ENCODE peak calls at places on chromosomes 11 and 22, in six cellular contexts. P is choroid plexus epithelial cell, E is GM12865, Q is epithelial cell of esophagus, Y is GM23338, C is kidney. R is an unnamed sample.

GRCh38 chr11:131579932-131580387 is 209.5 kb downstream of the NTM start:
- DNase-seq in C (no peak), P (peak), Y (peak), E (peak), Q (peak), R (peak)

GRCh38 chr22:50141891-50142363 is 28.6 kb upstream of the PANX2 start:
- DNase-seq in C (no peak), P (peak), E (no peak), Q (no peak), Y (peak), R (no peak)

GRCh38 chr22:47021371-47022074 is 259.1 kb downstream of the TBC1D22A start:
- DNase-seq in E (no peak), P (no peak), Q (no peak), Y (no peak), C (peak), R (no peak)

GRCh38 chr22:44184006-44184405 is 3.3 kb downstream of the PARVG start:
- DNase-seq in P (peak), Q (no peak), Y (no peak), E (no peak), C (peak), R (no peak)

GRCh38 chr11:117181586-117182550 is 3.3 kb downstream of the SIDT2 start:
- DNase-seq in Y (no peak), Q (no peak), C (peak), P (no peak), E (peak), R (no peak)

GRCh38 chr11:61580292-61580888 is 486 bp downstream of the SYT7 start:
- DNase-seq in Q (no peak), Y (peak), E (no peak), C (no peak), P (no peak), R (no peak)

GRCh38 chr11:16992846-16993245 is 21.4 kb downstream of the PLEKHA7 start:
- DNase-seq in P (no peak), Q (no peak), E (no peak), Y (no peak), C (peak), R (no peak)

GRCh38 chr11:1300569-1301187 is 8.8 kb downstream of the TOLLIP start:
- DNase-seq in C (peak), Y (no peak), P (no peak), Q (no peak), E (no peak), R (no peak)

GRCh38 chr11:64626637-64627036 is 35.6 kb downstream of the SLC22A12 start:
- DNase-seq in C (no peak), P (no peak), E (no peak), Y (no peak), Q (no peak), R (no peak)

GRCh38 chr11:129143335-129143734 is 48.8 kb downstream of the ARHGAP32 start:
- DNase-seq in C (peak), Q (peak), E (no peak), P (peak), Y (no peak), R (no peak)

GRCh38 chr22:23248583-23248982 is 68.3 kb downstream of the BCR start:
- DNase-seq in E (peak), Y (peak), Q (peak), C (peak), P (peak), R (no peak)

GRCh38 chr11:15097411-15097810 is 17.3 kb upstream of the INSC start:
- DNase-seq in Q (peak), P (no peak), Y (no peak), C (no peak), E (no peak), R (no peak)

GRCh38 chr11:117220999-117221774 is 10.7 kb downstream of the PCSK7 start:
- DNase-seq in Y (no peak), C (peak), E (no peak), P (no peak), Q (no peak), R (no peak)

GRCh38 chr22:19134874-19135273 is 3.8 kb downstream of the TSSK2 start:
- DNase-seq in C (no peak), Q (no peak), P (no peak), E (no peak), Y (no peak), R (no peak)

GRCh38 chr11:529740-530411 is 5.5 kb downstream of the HRAS start:
- DNase-seq in E (no peak), C (no peak), Y (no peak), P (no peak), Q (no peak), R (no peak)

GRCh38 chr11:131408011-131408640 is 37.7 kb downstream of the NTM start:
- DNase-seq in E (peak), C (no peak), Q (peak), P (peak), Y (peak), R (peak)

GRCh38 chr11:134642206-134642605 is 230.2 kb upstream of the B3GAT1 start:
- DNase-seq in Y (no peak), Q (no peak), P (no peak), C (no peak), E (no peak), R (no peak)

GRCh38 chr11:6234314-6235031 is at the start of gene FHIP1B:
- DNase-seq in Y (peak), P (peak), C (peak), Q (peak), E (peak), R (peak)

GRCh38 chr11:74319139-74319538 is 7.7 kb upstream of the P4HA3 start:
- DNase-seq in P (peak), C (no peak), E (no peak), Y (no peak), Q (peak), R (no peak)

GRCh38 chr11:116786360-116786759 is 1.5 kb downstream of the ZPR1 start:
- DNase-seq in P (no peak), C (no peak), E (no peak), Q (no peak), Y (no peak), R (no peak)

GRCh38 chr11:100789500-100789899 is 102.4 kb downstream of the ARHGAP42 start:
- DNase-seq in P (no peak), Y (no peak), E (no peak), Q (peak), C (no peak), R (no peak)

GRCh38 chr11:122681731-122682130 is 26.2 kb downstream of the UBASH3B start:
- DNase-seq in C (no peak), E (no peak), P (no peak), Y (no peak), Q (no peak), R (no peak)

DNA sequence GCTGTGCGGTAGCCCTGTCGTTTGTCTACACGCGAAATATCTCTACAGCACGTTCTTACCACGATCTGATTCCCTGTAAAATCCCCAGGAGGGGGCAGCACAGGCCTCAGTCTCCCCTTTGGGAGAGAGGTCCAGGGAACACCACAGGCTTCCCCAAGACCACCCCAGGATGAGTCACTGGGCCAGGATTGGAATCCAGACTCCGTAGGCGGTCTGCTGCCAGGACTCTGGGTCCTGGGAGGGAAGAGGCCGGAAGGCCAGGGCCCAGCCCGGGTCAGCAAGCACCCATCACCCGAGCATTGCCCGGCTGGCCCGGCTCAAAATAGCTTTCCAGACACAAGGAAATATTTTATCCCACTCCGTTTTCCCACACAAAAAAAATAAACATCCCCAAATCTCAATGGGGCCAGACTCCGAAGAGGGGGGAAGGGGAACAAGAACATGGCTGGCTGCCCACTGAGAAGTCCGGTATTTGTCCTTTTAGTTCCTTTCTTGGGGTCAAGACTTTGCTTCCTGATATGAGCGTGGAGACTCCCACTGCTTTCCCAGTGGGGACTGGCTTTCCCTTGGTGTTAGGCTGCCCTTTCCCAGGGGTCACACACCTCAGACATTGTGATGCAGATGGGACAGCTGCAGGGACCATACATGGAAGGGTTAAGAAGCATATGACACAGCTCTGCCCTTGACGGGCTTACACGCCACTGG is 91.3 kb downstream of the LRRC32 start:
- DNase-seq in C (peak), Q (no peak), E (no peak), Y (peak), P (peak), R (no peak)
- TF ChIP-seq CTCF in C (peak), Q (no peak), E (peak), Y (peak), P (peak), R (no peak)

GRCh38 chr11:33389635-33390034 is 132.5 kb downstream of the HIPK3 start:
- DNase-seq in Q (no peak), C (no peak), P (no peak), E (peak), Y (no peak), R (peak)
- TF ChIP-seq CTCF in Q (no peak), C (no peak), P (no peak), E (no peak), Y (no peak), R (no peak)

DNA sequence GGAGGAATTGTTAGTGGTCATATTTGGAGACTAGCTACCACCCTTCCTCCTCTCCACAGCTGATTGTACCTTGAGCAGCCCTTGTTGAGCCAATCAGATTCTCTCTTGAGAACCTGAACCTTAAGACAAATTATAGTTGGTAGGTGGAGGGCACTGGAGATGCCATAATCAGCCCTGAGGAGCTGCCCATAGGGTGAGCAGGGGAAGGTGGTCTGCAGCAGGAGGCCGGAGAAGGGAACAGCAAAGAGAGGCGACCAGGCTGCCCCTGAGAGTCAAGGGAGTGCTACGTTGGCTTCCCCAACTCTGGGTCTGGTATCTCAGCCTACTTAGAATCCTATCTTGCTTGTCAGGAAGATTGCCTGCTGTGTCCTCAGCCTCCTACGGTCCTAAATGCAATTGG is 2.7 kb upstream of the SDF2L1 start:
- DNase-seq in E (no peak), P (no peak), C (no peak), Y (no peak), Q (no peak), R (no peak)
- TF ChIP-seq CTCF in E (no peak), P (no peak), C (no peak), Y (no peak), Q (no peak), R (no peak)

GRCh38 chr11:133530501-133530835 is 1.8 kb downstream of the OPCML start:
- DNase-seq in P (no peak), Y (peak), E (no peak), C (no peak), Q (no peak), R (no peak)

GRCh38 chr11:133531971-133532651 is at the start of gene OPCML:
- DNase-seq in Q (no peak), E (no peak), Y (peak), P (no peak), C (no peak), R (no peak)

GRCh38 chr11:133526790-133527189 is 5.5 kb downstream of the OPCML start:
- DNase-seq in E (no peak), Q (no peak), C (no peak), Y (no peak), P (no peak), R (no peak)

GRCh38 chr11:133531450-133531849 is 851 bp downstream of the OPCML start:
- DNase-seq in Y (peak), C (no peak), E (no peak), P (no peak), Q (no peak), R (no peak)

GRCh38 chr11:133529807-133530500 is 2.3 kb downstream of the OPCML start:
- DNase-seq in E (no peak), P (no peak), Q (no peak), Y (peak), C (no peak), R (no peak)
- TF ChIP-seq CTCF in E (no peak), P (no peak), Q (no peak), Y (no peak), C (no peak), R (no peak)

GRCh38 chr11:33161120-33162005 is at the start of gene CSTF3:
- DNase-seq in Q (peak), P (peak), Y (peak), C (peak), E (peak), R (peak)
- TF ChIP-seq CTCF in Q (peak), P (peak), Y (no peak), C (peak), E (peak), R (no peak)

GRCh38 chr11:73266644-73267015 is 5.5 kb upstream of the P2RY6 start:
- DNase-seq in P (no peak), E (no peak), C (no peak), Y (no peak), Q (no peak), R (no peak)

GRCh38 chr11:73269353-73270088 is 2.6 kb upstream of the P2RY6 start:
- DNase-seq in Q (peak), C (no peak), P (no peak), E (no peak), Y (peak), R (no peak)

GRCh38 chr11:73268671-73269271 is 3.4 kb upstream of the P2RY6 start:
- DNase-seq in E (no peak), Q (no peak), Y (no peak), C (no peak), P (no peak), R (no peak)

GRCh38 chr11:73267122-73267846 is 4.9 kb upstream of the P2RY6 start:
- DNase-seq in C (no peak), Q (no peak), Y (no peak), E (no peak), P (no peak), R (no peak)

DNA sequence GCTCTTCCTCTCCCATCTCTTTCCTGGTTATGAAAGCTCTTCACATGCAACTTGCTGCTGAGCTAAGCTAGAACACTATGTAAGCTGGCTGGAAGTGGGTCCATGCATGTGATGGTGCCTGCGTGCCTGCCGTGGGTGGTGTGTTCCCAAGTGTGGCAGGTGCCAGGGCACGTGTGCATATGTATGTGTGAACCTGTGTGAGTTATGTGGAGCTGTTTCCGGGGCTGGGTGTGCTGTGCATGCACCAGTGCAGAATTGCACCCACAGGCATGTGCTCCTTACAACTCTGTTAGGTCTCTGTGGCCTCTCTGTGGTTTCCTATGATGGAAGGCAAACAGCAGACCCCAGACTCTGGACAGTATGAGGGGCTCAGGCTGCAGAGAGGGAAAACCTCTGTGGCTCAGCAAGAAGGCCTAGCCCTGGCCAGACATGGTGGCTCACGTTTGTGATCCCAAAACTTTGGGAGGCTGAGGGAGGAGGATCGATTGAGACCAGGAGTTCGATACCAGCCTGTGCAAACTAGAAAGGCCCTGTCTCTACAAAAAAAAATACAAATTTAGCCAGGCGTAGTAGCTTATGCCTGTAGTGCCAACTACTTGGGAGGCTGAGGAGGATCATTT is 4.1 kb upstream of the P2RY6 start:
- DNase-seq in C (no peak), E (no peak), P (no peak), Y (no peak), Q (no peak), R (no peak)
- TF ChIP-seq CTCF in C (no peak), E (no peak), P (no peak), Y (no peak), Q (no peak), R (no peak)

GRCh38 chr11:60370811-60371297 is 7.5 kb upstream of the MS4A7 start:
- DNase-seq in P (peak), E (no peak), Y (no peak), C (no peak), Q (peak), R (no peak)

GRCh38 chr11:60367896-60368295 is 10.4 kb upstream of the MS4A7 start:
- DNase-seq in P (no peak), C (no peak), Y (no peak), E (no peak), Q (no peak), R (no peak)

GRCh38 chr11:60371854-60372253 is 6.5 kb upstream of the MS4A7 start:
- DNase-seq in Q (no peak), P (no peak), Y (no peak), C (no peak), E (no peak), R (no peak)

GRCh38 chr11:60372767-60373166 is 5.6 kb upstream of the MS4A7 start:
- DNase-seq in E (no peak), Q (no peak), P (no peak), C (no peak), Y (no peak), R (no peak)

DNA sequence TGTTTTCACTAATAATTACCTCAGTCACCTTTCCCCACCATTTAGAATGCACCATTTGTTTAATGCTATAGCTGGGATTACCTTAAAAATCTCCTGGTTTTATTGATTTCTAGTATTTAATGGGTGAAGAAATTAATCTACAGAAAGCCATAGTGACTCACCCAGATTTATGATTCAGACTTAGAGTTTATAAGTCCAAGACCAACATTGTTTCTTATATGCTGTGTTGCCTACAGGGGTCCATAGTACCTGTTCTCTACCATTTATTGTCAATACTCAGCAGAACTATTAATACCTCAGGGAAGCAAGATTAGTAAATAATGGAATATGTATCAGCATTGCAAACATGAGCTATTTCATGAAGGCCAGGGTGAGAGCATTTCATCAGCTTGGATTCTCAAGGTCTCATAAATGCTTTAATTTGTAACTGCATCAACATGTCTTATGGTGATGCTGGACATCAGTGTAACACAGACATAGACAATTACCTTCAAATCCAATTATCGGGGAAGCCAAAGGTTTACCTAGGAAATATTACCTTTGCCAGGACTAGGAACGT is 8.0 kb upstream of the MS4A7 start:
- DNase-seq in C (no peak), Y (no peak), Q (peak), P (no peak), E (no peak), R (no peak)
- TF ChIP-seq CTCF in C (no peak), Y (no peak), Q (no peak), P (no peak), E (no peak), R (no peak)

DNA sequence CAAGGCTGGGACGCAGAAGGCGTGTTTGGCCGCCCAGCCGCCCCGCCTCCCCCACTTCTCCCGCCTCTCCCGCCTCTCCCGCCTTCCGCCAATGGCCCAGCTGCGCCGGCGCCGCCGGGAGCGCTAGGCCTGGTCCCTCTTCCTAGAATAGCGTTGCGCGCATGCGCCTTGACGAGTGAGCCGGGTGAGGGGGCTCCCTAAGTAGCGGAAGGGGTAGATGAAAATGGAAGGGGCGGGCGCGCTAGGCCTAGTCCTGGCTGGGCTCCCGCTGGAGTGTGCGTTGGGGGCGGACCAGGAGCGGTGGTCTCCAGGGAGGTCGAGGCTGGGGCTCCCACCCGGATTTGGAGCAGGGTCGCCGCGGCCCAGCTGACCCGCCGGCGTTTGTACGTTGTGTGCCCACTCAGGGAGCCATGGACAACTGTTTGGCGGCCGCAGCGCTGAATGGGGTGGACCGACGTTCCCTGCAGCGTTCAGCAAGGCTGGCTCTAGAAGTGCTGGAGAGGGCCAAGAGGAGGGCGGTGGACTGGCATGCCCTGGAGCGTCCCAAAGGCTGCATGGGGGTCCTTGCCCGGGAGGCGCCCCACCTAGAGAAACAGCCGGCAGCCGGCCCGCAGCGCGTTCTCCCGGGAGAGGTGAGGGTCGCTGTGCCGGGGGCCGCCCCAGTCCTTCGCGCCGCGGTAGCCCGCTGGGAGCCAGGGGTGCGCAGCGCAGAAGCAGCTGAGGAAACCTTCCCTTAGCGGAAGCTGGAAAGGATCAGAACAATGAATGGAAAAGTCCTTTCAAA is at the start of gene AKIP1:
- DNase-seq in E (peak), Q (peak), C (peak), Y (peak), P (peak), R (peak)
- TF ChIP-seq CTCF in E (no peak), Q (no peak), C (no peak), Y (no peak), P (no peak), R (no peak)